ENCODE peak calls at places on chromosomes 4 and X, in seven cellular contexts. Q is right lobe of liver; J is non-pigmented ciliary epithelial cell; L is naive thymus-derived CD8-positive, alpha-beta T cell; Y is B cell; A is astrocyte of the spinal cord; V is effector CD4-positive, alpha-beta T cell. F is an unnamed sample.
A peak's percentile ranks its signal among the peaks of the same experiment; 100 is the strongest.

GRCh38 chr4:143538979-143539669 is 25.6 kb downstream of the SMARCA5 start:
- DNase-seq in Q (no peak), J (no peak), L (no peak), Y (no peak), A (no peak), V (no peak), F (no peak)

GRCh38 chr4:110586137-110586850 is 36.6 kb downstream of the PITX2 start:
- DNase-seq in Q (no peak), J (peak; percentile 30), L (no peak), Y (no peak), A (peak; percentile 83), V (no peak), F (peak; percentile 61)

GRCh38 chr4:6772223-6772928 is 10.2 kb upstream of the KIAA0232 start:
- DNase-seq in Q (no peak), J (no peak), L (no peak), Y (no peak), A (peak; percentile 18), V (no peak), F (peak; percentile 92)

GRCh38 chr4:140152015-140152703 is 1.8 kb downstream of the MAML3 start:
- DNase-seq in Q (peak; percentile 89), J (no peak), L (peak; percentile 93), Y (peak; percentile 86), A (no peak), V (peak; percentile 65), F (no peak)

GRCh38 chrX:148929686-148930085 is 429.3 kb downstream of the AFF2 start:
- DNase-seq in Q (no peak), J (no peak), L (no peak), Y (no peak), A (peak; percentile 27), V (no peak), F (peak; percentile 90)

GRCh38 chrX:2500681-2501151 is at the start of the genes DHRSX and ZBED1:
- DNase-seq in Q (peak; percentile 71), J (no peak), L (peak; percentile 45), Y (peak; percentile 94), A (no peak), V (peak; percentile 21), F (no peak)

GRCh38 chr4:183130328-183131155 is 31.5 kb downstream of the WWC2 start:
- DNase-seq in Q (peak; percentile 83), J (no peak), L (no peak), Y (no peak), A (peak; percentile 51), V (no peak), F (peak; percentile 26)

GRCh38 chr4:38601244-38601915 is 62.6 kb upstream of the KLF3 start:
- DNase-seq in Q (no peak), J (peak; percentile 30), L (no peak), Y (no peak), A (peak; percentile 50), V (no peak), F (peak; percentile 51)

GRCh38 chr4:139848043-139848442 is 182.4 kb downstream of the MGST2 start:
- DNase-seq in Q (no peak), J (no peak), L (no peak), Y (no peak), A (no peak), V (no peak), F (no peak)

GRCh38 chr4:68905598-68906237 is 45.9 kb downstream of the UGT2A3 start:
- DNase-seq in Q (no peak), J (no peak), L (no peak), Y (no peak), A (peak; percentile 25), V (no peak), F (no peak)

GRCh38 chr4:43886196-43886595 is 562.4 kb downstream of the KCTD8 start:
- DNase-seq in Q (no peak), J (no peak), L (no peak), Y (no peak), A (no peak), V (no peak), F (no peak)

GRCh38 chr4:101615652-101616051 is 174.9 kb upstream of the BANK1 start:
- DNase-seq in Q (no peak), J (no peak), L (no peak), Y (no peak), A (no peak), V (no peak), F (no peak)

GRCh38 chr4:53450773-53451172 is 73.3 kb downstream of the FIP1L1 start:
- DNase-seq in Q (no peak), J (no peak), L (no peak), Y (no peak), A (no peak), V (no peak), F (no peak)

GRCh38 chr4:10063544-10064300 is 42.4 kb upstream of the SLC2A9 start:
- DNase-seq in Q (peak; percentile 78), J (no peak), L (no peak), Y (no peak), A (peak; percentile 66), V (no peak), F (peak; percentile 8)

F was measured in RPMI7951.